ENCODE peak calls at places on chromosomes 12 and 14, in ten cellular contexts. V, J, Z, N, C, Q, Y, D, M and E are unnamed samples.

GRCh38 chr14:38309522-38310262 is 53.8 kb upstream of the CLEC14A start:
- DNase-seq in Q (no peak), V (no peak), N (no peak), C (no peak), D (no peak), Z (no peak), M (no peak), Y (no peak), J (no peak), E (no peak)

GRCh38 chr14:99671230-99672224 is 12.6 kb upstream of the CYP46A1 start:
- DNase-seq in J (peak), M (no peak), V (no peak), N (no peak), Q (no peak), D (no peak), Z (no peak), C (no peak), Y (no peak), E (no peak)

GRCh38 chr12:11513288-11513687 is 117.9 kb upstream of the PRB2 start:
- DNase-seq in V (no peak), Z (no peak), M (no peak), Y (no peak), D (no peak), C (peak), J (peak), Q (no peak), N (no peak), E (no peak)

GRCh38 chr12:87127272-87127671 is 871.1 kb upstream of the MGAT4C start:
- DNase-seq in Q (no peak), M (no peak), C (no peak), D (no peak), V (no peak), N (no peak), Y (no peak), Z (peak), J (no peak), E (no peak)

GRCh38 chr14:55398679-55399078 is 13.0 kb downstream of the ATG14 start:
- DNase-seq in D (no peak), Y (no peak), Q (peak), Z (peak), J (no peak), V (no peak), M (peak), C (peak), N (no peak), E (no peak)

GRCh38 chr14:51520087-51520486 is 131.6 kb upstream of the FRMD6 start:
- DNase-seq in V (no peak), D (no peak), Z (no peak), Q (no peak), Y (no peak), N (no peak), J (no peak), C (no peak), M (no peak), E (no peak)

GRCh38 chr14:51209457-51209856 is 30.6 kb upstream of the TMX1 start:
- DNase-seq in C (no peak), J (no peak), Z (no peak), V (no peak), D (no peak), N (no peak), M (no peak), Q (no peak), Y (no peak), E (no peak)

GRCh38 chr14:27553820-27554219 is 956.0 kb upstream of the NOVA1 start:
- DNase-seq in M (no peak), Z (peak), C (no peak), Q (no peak), D (no peak), J (no peak), N (no peak), Y (no peak), V (no peak), E (no peak)

GRCh38 chr14:53955234-53955556 is 1.4 kb downstream of the BMP4 start:
- DNase-seq in Y (no peak), M (no peak), Q (no peak), D (no peak), C (no peak), V (no peak), J (no peak), N (no peak), Z (no peak), E (no peak)

GRCh38 chr14:87866116-87866515 is 126.9 kb downstream of the GALC start:
- DNase-seq in C (no peak), V (no peak), D (no peak), Z (no peak), Q (no peak), N (no peak), J (no peak), M (no peak), Y (no peak), E (no peak)

GRCh38 chr12:53011889-53012288 is 5.6 kb downstream of the EIF4B start:
- DNase-seq in Q (no peak), D (no peak), Y (no peak), M (no peak), V (no peak), C (no peak), N (no peak), J (peak), Z (no peak), E (no peak)

GRCh38 chr12:113194971-113195391 is 9.5 kb downstream of the RITA1 start:
- DNase-seq in Q (no peak), Y (no peak), V (no peak), D (no peak), C (no peak), Z (peak), N (no peak), M (no peak), J (no peak), E (no peak)

GRCh38 chr14:63777024-63777423 is 49.2 kb upstream of the SGPP1 start:
- DNase-seq in D (no peak), V (no peak), M (no peak), C (no peak), Q (no peak), Z (peak), J (peak), N (no peak), Y (no peak), E (no peak)

GRCh38 chr12:113207621-113208040 is 13.6 kb upstream of the TPCN1 start:
- DNase-seq in V (no peak), Z (no peak), C (no peak), Q (no peak), D (no peak), N (no peak), J (no peak), Y (no peak), M (no peak), E (no peak)

GRCh38 chr12:31324845-31325523 is 966 bp downstream of the SINHCAF start:
- DNase-seq in J (no peak), D (peak), C (peak), N (peak), Z (peak), Y (no peak), M (peak), V (peak), Q (peak), E (no peak)

GRCh38 chr12:122740351-122740750 is 9.7 kb upstream of the HCAR1 start:
- DNase-seq in Y (no peak), Z (no peak), M (no peak), N (no peak), D (no peak), V (no peak), Q (no peak), C (no peak), J (no peak), E (no peak)

GRCh38 chr12:120388711-120389431 is 19.9 kb upstream of the MSI1 start:
- DNase-seq in J (no peak), Z (no peak), Q (no peak), V (no peak), C (no peak), N (no peak), M (no peak), D (no peak), Y (no peak), E (no peak)

GRCh38 chr14:68020493-68020892 is 200.9 kb downstream of the RAD51B start:
- DNase-seq in M (no peak), C (no peak), V (no peak), J (no peak), Q (no peak), Z (no peak), Y (no peak), N (no peak), D (no peak), E (no peak)

GRCh38 chr12:108581311-108582227 is 16.3 kb downstream of the TMEM119 start:
- DNase-seq in M (no peak), J (no peak), Z (no peak), C (no peak), D (no peak), Y (no peak), N (no peak), V (no peak), Q (no peak), E (no peak)

GRCh38 chr12:107759410-107759809 is 1.5 kb downstream of the PRDM4 start:
- DNase-seq in C (peak), N (no peak), Z (peak), Q (no peak), M (no peak), J (peak), Y (no peak), D (no peak), V (no peak), E (no peak)

GRCh38 chr12:74264692-74265091 is 272.9 kb upstream of the ATXN7L3B start:
- DNase-seq in D (no peak), Q (no peak), N (no peak), Z (no peak), Y (no peak), M (no peak), V (no peak), J (no peak), C (no peak), E (no peak)

GRCh38 chr14:92500491-92500941 is 13.1 kb upstream of the RIN3 start:
- DNase-seq in N (no peak), Q (no peak), M (no peak), C (no peak), Z (no peak), Y (no peak), J (peak), D (no peak), V (no peak), E (no peak)

GRCh38 chr14:35374273-35374681 is 30.3 kb downstream of the NFKBIA start:
- DNase-seq in M (no peak), D (peak), Q (peak), N (no peak), J (peak), V (no peak), Y (no peak), C (peak), Z (peak), E (no peak)

GRCh38 chr12:62933220-62933870 is 1.6 kb downstream of the PPM1H start:
- DNase-seq in D (peak), Y (no peak), V (peak), M (peak), Z (no peak), J (peak), Q (no peak), N (no peak), C (peak), E (no peak)

GRCh38 chr14:21978184-21978998 is 304.8 kb upstream of the OR4E1 start:
- DNase-seq in J (peak), M (no peak), Z (peak), D (no peak), V (no peak), Y (peak), N (no peak), C (peak), Q (no peak), E (no peak)

GRCh38 chr12:104063712-104064030 is 660 bp upstream of the HCFC2 start:
- DNase-seq in Z (no peak), J (no peak), D (no peak), Y (no peak), C (no peak), Q (peak), N (no peak), V (no peak), M (no peak), E (no peak)

GRCh38 chr12:125203145-125203765 is 138.0 kb downstream of the AACS start:
- DNase-seq in D (no peak), V (no peak), C (peak), Q (no peak), N (no peak), Z (no peak), J (peak), Y (no peak), M (no peak), E (no peak)

GRCh38 chr12:52366738-52367485 is at the start of gene KRT85:
- DNase-seq in D (no peak), Q (no peak), M (no peak), Z (no peak), Y (no peak), J (no peak), N (no peak), C (no peak), V (no peak), E (no peak)

GRCh38 chr14:99602054-99602787 is 1.8 kb downstream of the CCDC85C start:
- DNase-seq in M (no peak), Q (no peak), V (peak), Z (no peak), J (peak), C (no peak), N (no peak), D (no peak), Y (no peak), E (no peak)

GRCh38 chr12:51262758-51263177 is 7.4 kb downstream of the SMAGP start:
- DNase-seq in J (no peak), C (peak), N (no peak), Z (peak), Q (no peak), V (peak), D (peak), M (no peak), Y (no peak), E (no peak)

GRCh38 chr14:51293149-51293925 is 53.3 kb downstream of the TMX1 start:
- DNase-seq in Y (no peak), Z (peak), Q (peak), V (peak), D (peak), C (no peak), N (no peak), J (no peak), M (peak), E (no peak)

GRCh38 chr12:30000401-30000800 is 216.7 kb upstream of the TMTC1 start:
- DNase-seq in D (no peak), N (no peak), J (no peak), V (no peak), Y (no peak), M (no peak), C (no peak), Q (no peak), Z (peak), E (no peak)

GRCh38 chr12:121214171-121214777 is 4.3 kb downstream of the P2RX4 start:
- DNase-seq in Z (peak), D (no peak), Y (no peak), C (no peak), V (no peak), Q (no peak), N (no peak), J (no peak), M (no peak), E (no peak)

GRCh38 chr12:117387832-117388231 is 26.4 kb upstream of the NOS1 start:
- DNase-seq in Y (no peak), M (no peak), D (peak), N (no peak), J (no peak), Z (no peak), C (no peak), V (no peak), Q (no peak), E (no peak)

GRCh38 chr12:47021298-47021697 is 58.1 kb upstream of the PCED1B start:
- DNase-seq in Y (peak), N (no peak), V (no peak), Z (peak), C (peak), Q (no peak), D (no peak), J (peak), M (no peak), E (no peak)

GRCh38 chr14:46147486-46147885 is 504.1 kb downstream of the RPL10L start:
- DNase-seq in D (no peak), C (no peak), M (no peak), Z (no peak), J (no peak), N (no peak), Q (no peak), Y (no peak), V (no peak), E (no peak)

GRCh38 chr12:54993181-54993835 is 8.7 kb upstream of the TESPA1 start:
- DNase-seq in Y (peak), D (no peak), C (peak), N (no peak), Z (peak), M (peak), V (peak), Q (peak), J (peak), E (peak)

GRCh38 chr12:120259418-120260202 is 5.9 kb downstream of the PXN start:
- DNase-seq in Z (no peak), C (no peak), M (no peak), Q (peak), V (no peak), D (peak), Y (no peak), J (no peak), N (no peak), E (no peak)

GRCh38 chr12:92408072-92408900 is 262.6 kb upstream of the BTG1 start:
- DNase-seq in Z (peak), D (no peak), Y (no peak), V (no peak), N (no peak), C (peak), Q (no peak), M (no peak), J (peak), E (no peak)

GRCh38 chr12:25236190-25236589 is 14.5 kb downstream of the KRAS start:
- DNase-seq in N (no peak), Z (peak), J (no peak), D (no peak), Y (no peak), C (no peak), Q (no peak), V (no peak), M (no peak), E (no peak)

DNA sequence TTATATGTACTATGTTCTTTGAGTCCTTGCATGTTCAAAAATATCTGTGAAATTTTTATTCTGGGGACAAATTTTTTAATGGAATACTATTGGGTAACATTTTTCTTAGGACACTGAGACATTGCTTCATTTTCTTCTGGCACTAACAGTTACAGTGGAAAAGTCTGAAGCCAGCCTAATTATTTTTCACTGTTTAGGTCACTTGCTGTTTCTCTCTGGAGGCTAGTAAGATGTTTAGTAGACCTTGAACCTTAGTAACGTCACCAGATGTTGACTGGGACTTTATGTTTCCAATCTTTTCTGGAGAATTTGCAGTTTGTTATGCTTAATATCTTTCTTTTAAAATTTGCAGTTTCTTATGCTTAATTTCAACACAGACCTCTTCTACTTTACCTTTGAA is 12.3 kb upstream of the EPYC start:
- DNase-seq in Q (no peak), J (no peak), C (no peak), Z (peak), Y (no peak), N (no peak), D (no peak), V (no peak), M (no peak), E (no peak)
- TF ChIP-seq CTCF in Q (no peak), J (no peak), C (no peak), Z (no peak), Y (no peak), N (no peak), D (no peak), V (no peak), M (no peak), E (no peak)

GRCh38 chr14:76514599-76514998 is 138.7 kb downstream of the ESRRB start:
- DNase-seq in D (no peak), M (no peak), Z (peak), V (no peak), J (peak), Y (no peak), Q (no peak), C (peak), N (no peak), E (no peak)
- TF ChIP-seq CTCF in D (no peak), M (no peak), Z (peak), V (peak), J (peak), Y (peak), Q (no peak), C (peak), N (no peak), E (peak)

DNA sequence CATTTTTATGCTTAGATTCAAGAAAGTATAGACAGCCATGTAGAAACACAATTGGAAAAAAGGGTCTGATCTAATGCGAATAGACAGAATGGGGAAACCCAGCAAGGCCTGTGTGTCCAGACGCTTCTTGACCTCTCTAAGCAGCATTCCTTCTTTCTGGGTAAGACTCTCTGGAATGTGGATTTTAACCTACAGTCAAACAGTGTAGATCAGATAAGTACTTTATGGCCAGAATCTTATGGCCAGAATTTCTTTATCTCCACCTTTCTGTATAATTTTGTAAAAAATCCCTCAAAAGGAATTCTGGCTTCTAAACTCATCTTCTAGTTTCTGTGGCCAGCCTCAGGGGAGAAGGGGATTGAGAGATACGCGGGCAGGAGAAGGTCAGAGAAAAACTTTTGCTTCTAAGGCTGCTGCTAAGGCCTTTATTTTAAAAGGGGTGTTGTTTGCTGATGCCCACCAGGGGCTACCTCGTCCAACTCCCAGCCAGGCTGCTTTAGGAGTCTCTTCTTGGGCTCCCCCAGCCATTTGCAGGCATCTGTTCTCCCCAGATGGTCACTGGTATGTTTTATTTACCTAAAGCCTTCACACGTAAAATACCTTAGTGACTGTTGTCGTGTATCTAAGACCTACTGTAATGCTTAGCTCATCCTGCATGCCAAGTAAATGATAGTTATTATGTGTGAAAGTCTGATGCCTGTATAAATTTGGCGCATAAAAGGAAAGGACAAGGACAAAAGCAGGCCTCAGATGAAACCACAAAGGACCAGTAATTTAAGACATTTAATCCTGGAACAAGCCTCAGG is 68.4 kb downstream of the ANO6 start:
- DNase-seq in J (peak), Q (no peak), D (no peak), V (no peak), Z (peak), Y (no peak), N (no peak), C (no peak), M (no peak), E (no peak)
- TF ChIP-seq CTCF in J (no peak), Q (no peak), D (no peak), V (no peak), Z (no peak), Y (no peak), N (no peak), C (no peak), M (no peak), E (no peak)

DNA sequence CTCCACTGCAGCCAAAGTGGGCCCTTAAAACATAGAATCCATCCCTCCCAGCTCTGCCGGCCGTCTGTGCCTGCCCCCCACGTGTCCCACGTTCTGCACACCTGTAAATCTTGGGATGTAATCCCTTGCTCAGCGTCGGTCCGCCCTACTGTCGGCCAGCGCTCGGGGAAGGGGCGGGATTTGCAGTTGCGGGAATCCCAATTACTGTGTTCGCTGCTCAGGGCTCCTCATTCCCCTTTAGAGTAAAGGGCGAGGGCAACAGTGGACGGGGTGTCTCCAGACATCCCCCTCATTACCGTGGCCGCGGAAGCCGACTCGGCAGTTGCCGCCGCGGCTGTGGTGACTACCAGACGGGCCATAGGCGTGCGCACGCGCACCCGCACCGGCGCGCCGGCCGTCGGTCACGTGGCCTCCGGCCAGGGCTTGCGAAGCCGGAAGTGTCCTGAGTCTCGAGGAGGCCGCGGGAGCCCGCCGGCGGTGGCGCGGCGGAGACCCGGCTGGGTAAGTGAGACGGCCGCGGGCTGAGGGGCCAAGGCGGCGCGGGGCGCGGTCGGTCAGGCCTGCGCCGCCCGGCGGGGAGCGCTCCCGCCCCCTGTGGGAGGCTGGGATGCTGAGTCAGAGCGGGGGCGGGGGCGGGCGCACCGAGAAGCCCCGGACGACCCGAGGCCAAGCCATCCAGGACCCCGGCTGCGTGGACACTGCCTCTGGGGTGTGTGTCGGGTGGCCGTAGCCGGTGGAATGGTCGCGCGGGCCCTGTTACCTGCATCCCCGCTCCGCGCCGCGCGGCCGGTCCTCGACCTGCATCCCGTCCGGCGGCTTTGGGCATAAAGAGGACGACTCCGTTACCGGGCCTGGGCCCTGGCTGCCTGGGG is at the start of gene TBK1:
- DNase-seq in Q (peak), N (peak), M (peak), C (peak), D (peak), V (peak), Z (peak), J (peak), Y (peak), E (peak)
- TF ChIP-seq CTCF in Q (peak), N (no peak), M (no peak), C (no peak), D (peak), V (peak), Z (no peak), J (no peak), Y (no peak), E (no peak)

GRCh38 chr14:100902792-100903191 is 730 bp downstream of the RTL1 start:
- DNase-seq in Y (no peak), Q (no peak), D (no peak), V (no peak), C (no peak), M (no peak), J (peak), Z (no peak), N (peak), E (no peak)
- TF ChIP-seq CTCF in Y (no peak), Q (no peak), D (no peak), V (no peak), C (no peak), M (no peak), J (peak), Z (no peak), N (no peak), E (no peak)